ENCODE peak calls at places on chromosomes 11 and 22, in five cellular contexts. Q is neuronal stem cell, L is H9, M is IMR-90, F is H1. T is an unnamed sample.

GRCh38 chr22:46008836-46009596 is 32.1 kb upstream of the WNT7B start:
- DNase-seq in Q (no peak), L (no peak), M (no peak), F (no peak), T (no peak)

GRCh38 chr11:86117706-86118050 is 48.8 kb upstream of the PICALM start:
- DNase-seq in Q (no peak), L (no peak), M (no peak), F (no peak), T (no peak)

GRCh38 chr22:27391092-27391770 is 410.3 kb downstream of the MN1 start:
- DNase-seq in Q (no peak), L (no peak), M (no peak), F (no peak), T (no peak)

GRCh38 chr11:1200611-1201191 is 22.2 kb upstream of the MUC5B start:
- DNase-seq in Q (no peak), L (peak; percentile 22), M (no peak), F (no peak), T (no peak)

GRCh38 chr11:128179049-128179448 is 408.3 kb downstream of the ETS1 start:
- DNase-seq in Q (no peak), L (no peak), M (no peak), F (no peak), T (no peak)

GRCh38 chr22:29625090-29625825 is 21.8 kb downstream of the NF2 start:
- DNase-seq in Q (peak; percentile 42), L (no peak), M (peak; percentile 85), F (no peak), T (peak; percentile 83)

GRCh38 chr11:68002943-68003845 is 703 bp downstream of the UNC93B1 start:
- DNase-seq in Q (no peak), L (peak; percentile 58), M (no peak), F (peak; percentile 74), T (peak; percentile 58)

GRCh38 chr22:45529966-45530575 is 27.4 kb downstream of the FBLN1 start:
- DNase-seq in Q (no peak), L (no peak), M (peak; percentile 94), F (no peak), T (peak; percentile 53)

GRCh38 chr11:45527898-45528297 is 137.5 kb downstream of the CHST1 start:
- DNase-seq in Q (no peak), L (no peak), M (no peak), F (no peak), T (no peak)

GRCh38 chr11:134098566-134099184 is 29.8 kb downstream of the JAM3 start:
- DNase-seq in Q (no peak), L (no peak), M (no peak), F (no peak), T (peak; percentile 46)

GRCh38 chr22:24937114-24937513 is 9.4 kb downstream of the LHFPL7 start:
- DNase-seq in Q (no peak), L (peak; percentile 44), M (no peak), F (no peak), T (no peak)

GRCh38 chr11:33000181-33000580 is 15.5 kb upstream of the DEPDC7 start:
- DNase-seq in Q (no peak), L (no peak), M (peak; percentile 89), F (no peak), T (peak; percentile 48)

GRCh38 chr11:72036687-72037086 is 38.0 kb downstream of the IL18BP start:
- DNase-seq in Q (no peak), L (no peak), M (no peak), F (no peak), T (no peak)

GRCh38 chr11:39768214-39768613 is 1691.2 kb downstream of the LRRC4C start:
- DNase-seq in Q (no peak), L (no peak), M (no peak), F (no peak), T (no peak)

GRCh38 chr11:126920833-126921232 is 79.7 kb downstream of the KIRREL3 start:
- DNase-seq in Q (no peak), L (peak; percentile 28), M (no peak), F (peak; percentile 50), T (no peak)

GRCh38 chr11:69364901-69365300 is 70.9 kb downstream of the MYEOV start:
- DNase-seq in Q (no peak), L (no peak), M (peak; percentile 82), F (no peak), T (no peak)

GRCh38 chr22:19478466-19479357 is at the start of gene UFD1:
- DNase-seq in Q (peak; percentile 81), L (peak; percentile 87), M (peak; percentile 81), F (peak; percentile 88), T (peak; percentile 74)

GRCh38 chr22:33873666-33874065 is 46.6 kb downstream of the LARGE1 start:
- DNase-seq in Q (no peak), L (no peak), M (no peak), F (no peak), T (no peak)

GRCh38 chr11:119864836-119865235 is 135.8 kb upstream of the NECTIN1 start:
- DNase-seq in Q (no peak), L (no peak), M (no peak), F (no peak), T (no peak)

GRCh38 chr22:38027487-38027886 is 29.7 kb upstream of the PICK1 start:
- DNase-seq in Q (no peak), L (no peak), M (no peak), F (no peak), T (no peak)

GRCh38 chr22:35275580-35275979 is 18.3 kb downstream of the HMGXB4 start:
- DNase-seq in Q (no peak), L (no peak), M (peak; percentile 66), F (no peak), T (no peak)

GRCh38 chr11:11230802-11231562 is 122.1 kb downstream of the CSNK2A3 start:
- DNase-seq in Q (no peak), L (peak; percentile 76), M (no peak), F (peak; percentile 79), T (no peak)

GRCh38 chr22:47994899-47995573 is 1232.6 kb downstream of the TBC1D22A start:
- DNase-seq in Q (no peak), L (no peak), M (no peak), F (no peak), T (no peak)

GRCh38 chr22:49768077-49768476 is 59.6 kb downstream of the BRD1 start:
- DNase-seq in Q (no peak), L (no peak), M (no peak), F (no peak), T (no peak)

GRCh38 chr11:118547132-118547531 is 16.1 kb downstream of the TMEM25 start:
- DNase-seq in Q (no peak), L (no peak), M (no peak), F (no peak), T (no peak)

GRCh38 chr11:6481012-6481923 is at the start of the genes ARFIP2 and TIMM10B:
- DNase-seq in Q (peak; percentile 93), L (peak; percentile 99), M (peak; percentile 98), F (peak; percentile 95), T (peak; percentile 99)

GRCh38 chr11:6483015-6483414 is 1.7 kb downstream of the TIMM10B start:
- DNase-seq in Q (no peak), L (no peak), M (no peak), F (no peak), T (no peak)

GRCh38 chr11:6480299-6480914 is 724 bp downstream of the ARFIP2 start:
- DNase-seq in Q (no peak), L (no peak), M (no peak), F (no peak), T (peak; percentile 2)

GRCh38 chr11:6482431-6482830 is 1.1 kb downstream of the TIMM10B start:
- DNase-seq in Q (no peak), L (no peak), M (no peak), F (no peak), T (no peak)

GRCh38 chr11:6481924-6482275 is 599 bp downstream of the TIMM10B start:
- DNase-seq in Q (no peak), L (no peak), M (no peak), F (no peak), T (no peak)
- H3K4ac ChIP-seq in Q (no peak overlapping the region), L (peak overlapping the region; percentile 13), M (peak overlapping the region; percentile 69), F (peak overlapping the region; percentile 41), T (peak overlapping the region; percentile 90)

GRCh38 chr11:75349540-75350116 is 1.8 kb downstream of the ARRB1 start:
- DNase-seq in Q (peak; percentile 52), L (peak; percentile 34), M (no peak), F (no peak), T (no peak)
- H2BK5ac ChIP-seq in Q (no peak overlapping the region), L (no peak overlapping the region), M (no peak overlapping the region), F (peak overlapping the region; percentile 61), T (peak overlapping the region; percentile 63)

DNA sequence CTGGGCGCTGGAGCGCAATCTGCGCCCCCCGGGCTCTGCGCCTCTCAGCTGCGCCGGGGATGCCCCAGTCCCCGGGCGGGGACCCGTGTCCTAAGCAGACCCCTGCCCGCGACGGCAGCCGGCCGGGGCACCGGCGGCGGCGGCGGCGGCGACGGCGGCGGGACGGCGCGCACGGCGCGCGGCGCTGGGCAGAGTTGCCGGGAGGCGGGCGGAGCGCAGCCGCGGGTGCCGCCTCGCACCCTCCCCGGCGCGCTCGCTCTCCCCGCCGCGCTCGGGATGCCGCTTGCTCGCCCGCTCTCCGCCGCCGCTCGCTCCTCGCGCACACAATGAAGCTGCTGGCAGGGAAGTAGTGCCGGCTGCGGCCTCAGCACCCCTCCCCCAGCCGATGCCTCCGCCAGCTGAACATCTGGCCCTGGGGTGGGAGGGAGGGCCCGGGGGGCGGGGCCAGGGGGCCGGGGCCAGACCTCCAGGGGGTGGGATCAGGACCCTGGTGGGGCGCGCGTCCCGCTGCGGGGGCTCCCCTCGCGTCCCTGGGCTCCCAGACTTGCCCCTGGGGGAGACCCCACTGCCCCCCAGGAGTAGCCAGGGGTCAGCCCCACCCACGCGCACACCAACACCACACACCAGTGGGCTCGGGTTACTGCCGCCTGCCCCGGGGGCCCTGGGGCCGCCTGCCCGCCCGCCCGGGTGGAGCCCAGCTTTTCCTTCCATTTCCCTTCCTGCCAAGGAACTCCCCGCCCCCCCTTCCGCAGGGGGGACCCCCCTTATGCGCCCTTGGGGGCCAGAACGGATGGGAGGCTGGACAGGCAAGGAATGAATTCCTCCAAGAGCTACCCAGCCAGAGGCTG is at the start of gene RCOR2:
- DNase-seq in Q (peak; percentile 83), L (peak; percentile 90), M (peak; percentile 80), F (peak; percentile 88), T (peak; percentile 93)
- H3K4ac ChIP-seq in Q (peak within 1 kb of the TSS; percentile 98), L (no peak within 1 kb of the TSS), M (peak within 1 kb of the TSS; percentile 97), F (peak within 1 kb of the TSS; percentile 76), T (peak within 1 kb of the TSS; percentile 80)

DNA sequence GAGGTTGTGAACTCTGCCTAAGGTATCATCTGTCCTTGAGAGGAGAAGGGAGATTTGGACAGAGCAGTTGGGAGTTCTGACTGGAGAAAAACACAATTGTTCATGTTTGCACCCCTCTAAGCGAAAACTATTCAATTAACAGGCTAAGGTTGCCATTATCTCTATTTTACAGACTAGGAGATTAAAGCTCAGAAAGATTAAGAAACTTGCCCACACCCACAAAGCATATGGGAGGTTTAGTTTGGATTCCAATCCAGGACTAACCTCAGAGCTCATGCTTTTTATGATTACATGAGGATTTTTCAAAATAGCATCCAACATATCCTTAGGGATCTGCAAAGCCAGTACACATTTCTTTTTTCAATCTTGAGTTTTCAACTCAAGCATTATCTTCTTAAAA is 22.0 kb downstream of the GAB2 start:
- DNase-seq in Q (no peak), L (no peak), M (no peak), F (no peak), T (no peak)
- H2BK5ac ChIP-seq in Q (no peak overlapping the region), L (no peak overlapping the region), M (no peak overlapping the region), F (no peak overlapping the region), T (no peak overlapping the region)

GRCh38 chr11:14358729-14359439 is at the start of gene RRAS2:
- DNase-seq in Q (peak; percentile 77), L (peak; percentile 86), M (peak; percentile 65), F (peak; percentile 84), T (peak; percentile 71)
- H3K4ac ChIP-seq in Q (no peak within 1 kb of the TSS), L (no peak within 1 kb of the TSS), M (peak within 1 kb of the TSS; percentile 88), F (peak within 1 kb of the TSS; percentile 3), T (peak within 1 kb of the TSS; percentile 91)

T was measured in trophoblast cell.